ENCODE peak calls at places on chromosomes 2 and 18, in seven cellular contexts. One of them, this sample, is unnamed.

GRCh38 chr2:228268756-228269155 is 87.3 kb upstream of the SPHKAP start:
- DNase-seq in HepG2: no peak
- DNase-seq in H1: no peak
- DNase-seq in K562: no peak
- DNase-seq in endothelial cell of umbilical vein: no peak
- DNase-seq in GM12878: no peak
- DNase-seq in HCT116: no peak
- DNase-seq in this sample: no peak

GRCh38 chr2:236569593-236569973 is at the start of gene ACKR3:
- DNase-seq in endothelial cell of umbilical vein: peak
- DNase-seq in GM12878: peak
- DNase-seq in H1: peak
- DNase-seq in HepG2: peak
- DNase-seq in K562: no peak
- DNase-seq in HCT116: peak
- DNase-seq in this sample: no peak

GRCh38 chr18:62450546-62451395 is 72.1 kb upstream of the ZCCHC2 start:
- DNase-seq in GM12878: no peak
- DNase-seq in endothelial cell of umbilical vein: peak
- DNase-seq in HepG2: peak
- DNase-seq in HCT116: peak
- DNase-seq in K562: peak
- DNase-seq in H1: no peak
- DNase-seq in this sample: no peak

GRCh38 chr2:135047295-135047694 is at the start of gene MAP3K19:
- DNase-seq in GM12878: no peak
- DNase-seq in HepG2: no peak
- DNase-seq in H1: no peak
- DNase-seq in HCT116: no peak
- DNase-seq in K562: no peak
- DNase-seq in endothelial cell of umbilical vein: no peak
- DNase-seq in this sample: no peak

GRCh38 chr2:133457862-133458261 is 110.4 kb downstream of the NCKAP5 start:
- DNase-seq in HepG2: no peak
- DNase-seq in GM12878: no peak
- DNase-seq in K562: no peak
- DNase-seq in H1: no peak
- DNase-seq in HCT116: no peak
- DNase-seq in endothelial cell of umbilical vein: no peak
- DNase-seq in this sample: peak

GRCh38 chr2:215361211-215361875 is 49.5 kb downstream of the ATIC start:
- DNase-seq in HepG2: no peak
- DNase-seq in H1: no peak
- DNase-seq in GM12878: no peak
- DNase-seq in K562: no peak
- DNase-seq in HCT116: no peak
- DNase-seq in endothelial cell of umbilical vein: no peak
- DNase-seq in this sample: no peak

GRCh38 chr2:112627060-112628040 is 18.4 kb upstream of the SLC20A1 start:
- DNase-seq in endothelial cell of umbilical vein: peak
- DNase-seq in HCT116: no peak
- DNase-seq in HepG2: no peak
- DNase-seq in H1: no peak
- DNase-seq in GM12878: no peak
- DNase-seq in K562: no peak
- DNase-seq in this sample: no peak

GRCh38 chr2:170092475-170092874 is 85.5 kb upstream of the MYO3B start:
- DNase-seq in K562: no peak
- DNase-seq in HCT116: no peak
- DNase-seq in H1: no peak
- DNase-seq in endothelial cell of umbilical vein: no peak
- DNase-seq in HepG2: no peak
- DNase-seq in GM12878: no peak
- DNase-seq in this sample: no peak

GRCh38 chr18:55355220-55355619 is 232.8 kb downstream of the TCF4 start:
- DNase-seq in endothelial cell of umbilical vein: no peak
- DNase-seq in HCT116: no peak
- DNase-seq in H1: no peak
- DNase-seq in HepG2: no peak
- DNase-seq in GM12878: no peak
- DNase-seq in K562: no peak
- DNase-seq in this sample: no peak

GRCh38 chr2:224689539-224689938 is 26.6 kb downstream of the CCDC195 start:
- DNase-seq in GM12878: no peak
- DNase-seq in endothelial cell of umbilical vein: no peak
- DNase-seq in K562: no peak
- DNase-seq in H1: no peak
- DNase-seq in HCT116: no peak
- DNase-seq in HepG2: no peak
- DNase-seq in this sample: no peak

GRCh38 chr18:32441536-32441935 is 29.1 kb downstream of the GAREM1 start:
- DNase-seq in K562: no peak
- DNase-seq in HCT116: no peak
- DNase-seq in GM12878: no peak
- DNase-seq in endothelial cell of umbilical vein: no peak
- DNase-seq in HepG2: no peak
- DNase-seq in H1: no peak
- DNase-seq in this sample: no peak

GRCh38 chr2:66433945-66434678 is 813 bp upstream of the MEIS1 start:
- DNase-seq in H1: peak
- DNase-seq in K562: peak
- DNase-seq in HCT116: no peak
- DNase-seq in HepG2: peak
- DNase-seq in endothelial cell of umbilical vein: peak
- DNase-seq in GM12878: no peak
- DNase-seq in this sample: no peak
- TF ChIP-seq EZH2 in H1: peak
- TF ChIP-seq EZH2 in K562: no peak
- TF ChIP-seq EZH2 in HCT116: no peak
- TF ChIP-seq EZH2 in HepG2: no peak
- TF ChIP-seq EZH2 in endothelial cell of umbilical vein: no peak
- TF ChIP-seq EZH2 in GM12878: no peak
- TF ChIP-seq EZH2 in this sample: no peak

GRCh38 chr18:23330423-23330822 is 122.7 kb upstream of the RIOK3 start:
- DNase-seq in HepG2: no peak
- DNase-seq in HCT116: no peak
- DNase-seq in H1: no peak
- DNase-seq in K562: no peak
- DNase-seq in endothelial cell of umbilical vein: no peak
- DNase-seq in GM12878: peak
- DNase-seq in this sample: no peak

GRCh38 chr18:23334569-23334968 is 118.5 kb upstream of the RIOK3 start:
- DNase-seq in HepG2: no peak
- DNase-seq in HCT116: no peak
- DNase-seq in endothelial cell of umbilical vein: no peak
- DNase-seq in H1: no peak
- DNase-seq in GM12878: no peak
- DNase-seq in K562: no peak
- DNase-seq in this sample: no peak

GRCh38 chr18:23332356-23332755 is 120.7 kb upstream of the RIOK3 start:
- DNase-seq in endothelial cell of umbilical vein: no peak
- DNase-seq in HepG2: no peak
- DNase-seq in H1: no peak
- DNase-seq in GM12878: no peak
- DNase-seq in K562: no peak
- DNase-seq in HCT116: no peak
- DNase-seq in this sample: no peak

GRCh38 chr18:23333827-23334226 is 119.3 kb upstream of the RIOK3 start:
- DNase-seq in H1: no peak
- DNase-seq in GM12878: no peak
- DNase-seq in endothelial cell of umbilical vein: no peak
- DNase-seq in K562: no peak
- DNase-seq in HepG2: no peak
- DNase-seq in HCT116: no peak
- DNase-seq in this sample: no peak

GRCh38 chr18:23331091-23331920 is 121.8 kb upstream of the RIOK3 start:
- DNase-seq in HCT116: no peak
- DNase-seq in endothelial cell of umbilical vein: no peak
- DNase-seq in HepG2: no peak
- DNase-seq in K562: no peak
- DNase-seq in H1: no peak
- DNase-seq in GM12878: no peak
- DNase-seq in this sample: no peak
- TF ChIP-seq POLR2AphosphoS5 in HCT116: no peak
- TF ChIP-seq POLR2AphosphoS5 in endothelial cell of umbilical vein: no peak
- TF ChIP-seq POLR2AphosphoS5 in HepG2: no peak
- TF ChIP-seq POLR2AphosphoS5 in K562: no peak
- TF ChIP-seq POLR2AphosphoS5 in H1: no peak
- TF ChIP-seq POLR2AphosphoS5 in GM12878: no peak
- TF ChIP-seq POLR2AphosphoS5 in this sample: no peak

GRCh38 chr2:217362710-217363109 is 502.8 kb upstream of the TNP1 start:
- DNase-seq in HepG2: no peak
- DNase-seq in HCT116: no peak
- DNase-seq in K562: no peak
- DNase-seq in H1: no peak
- DNase-seq in endothelial cell of umbilical vein: no peak
- DNase-seq in GM12878: no peak
- DNase-seq in this sample: no peak

GRCh38 chr2:217362290-217362689 is 502.4 kb upstream of the TNP1 start:
- DNase-seq in H1: no peak
- DNase-seq in GM12878: no peak
- DNase-seq in K562: no peak
- DNase-seq in HepG2: no peak
- DNase-seq in HCT116: no peak
- DNase-seq in endothelial cell of umbilical vein: no peak
- DNase-seq in this sample: no peak

GRCh38 chr2:217360781-217361485 is 501.1 kb upstream of the TNP1 start:
- DNase-seq in K562: no peak
- DNase-seq in H1: no peak
- DNase-seq in endothelial cell of umbilical vein: no peak
- DNase-seq in GM12878: no peak
- DNase-seq in HCT116: no peak
- DNase-seq in HepG2: no peak
- DNase-seq in this sample: no peak

GRCh38 chr2:217360111-217360510 is 500.2 kb upstream of the TNP1 start:
- DNase-seq in endothelial cell of umbilical vein: no peak
- DNase-seq in HepG2: no peak
- DNase-seq in H1: no peak
- DNase-seq in K562: no peak
- DNase-seq in GM12878: no peak
- DNase-seq in HCT116: no peak
- DNase-seq in this sample: no peak

GRCh38 chr2:217361491-217361890 is 501.6 kb upstream of the TNP1 start:
- DNase-seq in endothelial cell of umbilical vein: no peak
- DNase-seq in GM12878: no peak
- DNase-seq in HCT116: no peak
- DNase-seq in HepG2: no peak
- DNase-seq in K562: no peak
- DNase-seq in H1: no peak
- DNase-seq in this sample: no peak
- H3K9ac ChIP-seq in endothelial cell of umbilical vein: no peak
- H3K9ac ChIP-seq in GM12878: no peak
- H3K9ac ChIP-seq in HCT116: no peak
- H3K9ac ChIP-seq in HepG2: no peak
- H3K9ac ChIP-seq in K562: no peak
- H3K9ac ChIP-seq in H1: no peak
- H3K9ac ChIP-seq in this sample: no peak

GRCh38 chr2:85886585-85886984 is 2.2 kb downstream of the ST3GAL5 start:
- DNase-seq in K562: no peak
- DNase-seq in GM12878: no peak
- DNase-seq in HCT116: no peak
- DNase-seq in HepG2: no peak
- DNase-seq in H1: no peak
- DNase-seq in endothelial cell of umbilical vein: peak
- DNase-seq in this sample: no peak

GRCh38 chr2:85888745-85889647 is at the start of gene ST3GAL5:
- DNase-seq in K562: peak
- DNase-seq in GM12878: peak
- DNase-seq in H1: peak
- DNase-seq in HepG2: peak
- DNase-seq in endothelial cell of umbilical vein: peak
- DNase-seq in HCT116: peak
- DNase-seq in this sample: no peak

GRCh38 chr2:85889648-85890281 is 975 bp upstream of the ST3GAL5 start:
- DNase-seq in K562: no peak
- DNase-seq in H1: no peak
- DNase-seq in HepG2: no peak
- DNase-seq in HCT116: no peak
- DNase-seq in endothelial cell of umbilical vein: no peak
- DNase-seq in GM12878: no peak
- DNase-seq in this sample: no peak

GRCh38 chr2:85887566-85888019 is 1.2 kb downstream of the ST3GAL5 start:
- DNase-seq in GM12878: no peak
- DNase-seq in HepG2: no peak
- DNase-seq in H1: no peak
- DNase-seq in HCT116: no peak
- DNase-seq in endothelial cell of umbilical vein: peak
- DNase-seq in K562: no peak
- DNase-seq in this sample: no peak

GRCh38 chr2:85888020-85888744 is 608 bp downstream of the ST3GAL5 start:
- DNase-seq in endothelial cell of umbilical vein: peak
- DNase-seq in HepG2: no peak
- DNase-seq in GM12878: no peak
- DNase-seq in H1: no peak
- DNase-seq in HCT116: no peak
- DNase-seq in K562: no peak
- DNase-seq in this sample: no peak
- TF ChIP-seq EZH2 in endothelial cell of umbilical vein: no peak
- TF ChIP-seq EZH2 in HepG2: peak
- TF ChIP-seq EZH2 in GM12878: no peak
- TF ChIP-seq EZH2 in H1: no peak
- TF ChIP-seq EZH2 in HCT116: no peak
- TF ChIP-seq EZH2 in K562: no peak
- TF ChIP-seq EZH2 in this sample: no peak